ENCODE peak calls at places on chromosomes 16 and 17, in six cellular contexts. E is heart right ventricle, R is esophagus squamous epithelium, A is RWPE2, U is fibroblast of lung, J is GM12878. N is an unnamed sample. For H3K4me1, the result is how much of the 10 kb centered on the place peaks cover.

GRCh38 chr17:77959926-77960521 is 1.5 kb downstream of the TNRC6C start:
- DNase-seq in E (no peak), R (no peak), A (no peak), U (peak), J (no peak), N (no peak)

GRCh38 chr17:80791758-80792284 is 199.8 kb upstream of the CHMP6 start:
- DNase-seq in E (no peak), R (no peak), A (peak), U (peak), J (no peak), N (peak)

GRCh38 chr17:47831934-47832327 is 461 bp downstream of the LRRC46 start:
- DNase-seq in E (no peak), R (no peak), A (no peak), U (no peak), J (no peak), N (no peak)

GRCh38 chr17:48547839-48548686 is 3.2 kb upstream of the HOXB2 start:
- DNase-seq in E (no peak), R (no peak), A (no peak), U (peak), J (no peak), N (no peak)

GRCh38 chr16:79768594-79768993 is 168.1 kb upstream of the MAF start:
- DNase-seq in E (no peak), R (no peak), A (no peak), U (no peak), J (no peak), N (peak)

GRCh38 chr17:72071330-72071729 is 49.5 kb upstream of the SOX9 start:
- DNase-seq in E (no peak), R (no peak), A (no peak), U (no peak), J (no peak), N (no peak)

GRCh38 chr17:67477687-67478086 is 100.6 kb downstream of the PITPNC1 start:
- DNase-seq in E (no peak), R (no peak), A (no peak), U (peak), J (no peak), N (no peak)

GRCh38 chr17:39195568-39196160 is 1.8 kb downstream of the CACNB1 start:
- DNase-seq in E (no peak), R (no peak), A (no peak), U (peak), J (no peak), N (no peak)

GRCh38 chr17:40878044-40878443 is 7.0 kb downstream of the KRT20 start:
- DNase-seq in E (no peak), R (no peak), A (no peak), U (no peak), J (no peak), N (no peak)

GRCh38 chr16:72092832-72093447 is 480 bp downstream of the TXNL4B start:
- DNase-seq in E (no peak), R (no peak), A (no peak), U (peak), J (no peak), N (peak)

GRCh38 chr16:287981-288920 is 5.3 kb downstream of the PDIA2 start:
- DNase-seq in E (no peak), R (no peak), A (no peak), U (no peak), J (no peak), N (no peak)

GRCh38 chr16:13098536-13098935 is 197.1 kb downstream of the SHISA9 start:
- DNase-seq in E (no peak), R (no peak), A (no peak), U (no peak), J (no peak), N (no peak)

GRCh38 chr17:48016112-48016511 is 21.5 kb downstream of the COPZ2 start:
- DNase-seq in E (no peak), R (no peak), A (no peak), U (peak), J (no peak), N (no peak)

GRCh38 chr16:31439519-31439918 is 3.1 kb downstream of the ZNF843 start:
- DNase-seq in E (no peak), R (no peak), A (no peak), U (no peak), J (no peak), N (no peak)

GRCh38 chr17:12522743-12523181 is 142.9 kb upstream of the MYOCD start:
- DNase-seq in E (no peak), R (no peak), A (peak), U (peak), J (no peak), N (no peak)

GRCh38 chr16:21223787-21224186 is 9.7 kb upstream of the ANKS4B start:
- DNase-seq in E (no peak), R (no peak), A (no peak), U (no peak), J (no peak), N (no peak)

GRCh38 chr17:17593222-17593620 is 1.7 kb upstream of the PEMT start:
- DNase-seq in E (no peak), R (no peak), A (no peak), U (no peak), J (no peak), N (no peak)

GRCh38 chr16:66099261-66099660 is 267.2 kb upstream of the CDH5 start:
- DNase-seq in E (no peak), R (no peak), A (no peak), U (no peak), J (no peak), N (no peak)

GRCh38 chr16:66093217-66093616 is 273.3 kb upstream of the CDH5 start:
- DNase-seq in E (no peak), R (no peak), A (no peak), U (peak), J (no peak), N (no peak)

GRCh38 chr16:66097746-66098145 is 268.7 kb upstream of the CDH5 start:
- DNase-seq in E (no peak), R (no peak), A (no peak), U (peak), J (no peak), N (no peak)

GRCh38 chr16:66091462-66091861 is 275.0 kb upstream of the CDH5 start:
- DNase-seq in E (no peak), R (no peak), A (no peak), U (no peak), J (no peak), N (no peak)

DNA sequence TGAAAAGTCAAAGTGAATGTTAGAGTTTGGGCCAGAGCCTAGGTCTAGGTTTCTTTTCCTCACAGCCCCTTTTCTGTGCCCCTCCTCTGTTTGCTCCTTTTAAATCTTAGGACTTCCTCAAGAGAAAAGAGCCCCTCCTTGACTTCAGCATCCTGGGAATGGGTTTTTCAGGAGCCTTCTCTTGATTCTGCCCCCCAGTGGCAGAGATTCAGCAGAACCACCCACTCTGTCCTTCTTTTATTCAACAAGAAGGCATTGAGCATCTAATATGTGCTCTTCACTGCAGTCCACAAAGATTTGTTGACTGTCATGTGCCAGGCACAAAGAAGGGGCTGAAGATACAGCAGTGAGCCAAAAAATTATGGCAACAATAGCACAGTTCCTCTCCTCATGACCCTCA is 270.8 kb upstream of the CDH5 start:
- DNase-seq in E (no peak), R (no peak), A (no peak), U (no peak), J (no peak), N (no peak)
- TF ChIP-seq CTCF in E (no peak), R (no peak), A (no peak), U (no peak), J (no peak), N (no peak)

GRCh38 chr17:33981713-33982601 is 273.1 kb upstream of the CCL2 start:
- DNase-seq in E (no peak), R (no peak), A (no peak), U (no peak), J (no peak), N (no peak)
- H3K4me1 ChIP-seq in E (under half), R (under half), A (under half), U (under half), J (under half), N (under half)

DNA sequence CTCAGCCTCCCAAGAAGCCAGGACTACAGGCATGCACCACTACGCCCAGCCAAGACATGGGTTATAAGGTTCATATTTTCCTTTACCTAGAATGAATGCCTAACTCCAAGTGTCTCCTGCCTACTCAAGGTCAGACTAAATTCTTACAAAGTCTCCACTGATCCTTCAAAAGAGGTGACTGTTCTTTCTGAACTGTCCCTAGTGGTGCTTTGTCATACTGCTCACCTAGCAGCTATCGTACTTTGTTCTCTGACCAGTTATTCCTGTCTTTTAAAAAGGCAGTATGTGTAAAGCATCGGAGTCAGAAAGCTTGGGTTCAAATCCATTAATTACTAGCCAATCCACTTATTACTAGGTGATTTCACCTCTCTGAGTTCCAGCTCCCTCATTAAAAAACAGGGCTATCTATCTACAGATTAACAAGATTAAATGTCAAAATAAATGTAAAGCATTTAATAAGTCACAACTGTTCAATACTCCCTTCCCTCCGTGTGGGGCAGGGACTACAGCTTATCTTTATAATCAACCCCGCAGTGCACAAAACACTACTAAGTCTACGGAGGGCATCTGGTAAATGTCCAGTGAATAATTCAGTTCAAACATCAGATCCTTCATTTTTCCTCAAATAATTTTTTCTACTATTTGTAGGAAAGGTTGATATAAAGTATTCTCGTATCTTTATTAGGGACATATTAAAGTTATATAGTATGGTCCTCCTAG is 20.0 kb upstream of the ITGA2B start:
- DNase-seq in E (no peak), R (no peak), A (no peak), U (no peak), J (no peak), N (no peak)
- TF ChIP-seq CTCF in E (no peak), R (no peak), A (no peak), U (no peak), J (no peak), N (no peak)

DNA sequence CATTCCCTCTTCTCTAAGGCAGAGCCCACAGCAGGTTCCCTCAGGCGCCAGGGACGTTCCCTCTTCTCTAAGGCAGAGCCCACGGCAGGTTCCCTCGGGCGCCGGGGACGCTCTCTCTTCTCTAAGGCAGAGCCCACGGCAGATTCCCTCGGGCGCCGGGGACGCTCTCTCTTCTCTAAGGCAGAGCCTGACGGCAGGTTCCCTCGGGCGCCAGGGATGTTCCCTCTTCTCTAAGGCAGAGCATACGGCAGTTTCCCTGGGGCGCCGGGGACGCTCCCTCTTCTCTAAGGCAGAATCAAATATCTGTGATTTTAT is 24.3 kb downstream of the ACSF3 start:
- DNase-seq in E (no peak), R (no peak), A (peak), U (no peak), J (no peak), N (no peak)
- H3K4me1 ChIP-seq in E (under half), R (under half), A (under half), U (under half), J (under half), N (under half)

GRCh38 chr17:27630607-27631408 is at the start of gene LGALS9:
- DNase-seq in E (peak), R (no peak), A (no peak), U (peak), J (peak), N (no peak)

GRCh38 chr17:27633312-27634025 is 2.5 kb downstream of the LGALS9 start:
- DNase-seq in E (no peak), R (no peak), A (no peak), U (no peak), J (no peak), N (peak)

GRCh38 chr17:27634026-27634335 is 3.0 kb downstream of the LGALS9 start:
- DNase-seq in E (no peak), R (no peak), A (no peak), U (no peak), J (no peak), N (no peak)

GRCh38 chr17:27631409-27631755 is 394 bp downstream of the LGALS9 start:
- DNase-seq in E (no peak), R (no peak), A (no peak), U (no peak), J (no peak), N (no peak)

DNA sequence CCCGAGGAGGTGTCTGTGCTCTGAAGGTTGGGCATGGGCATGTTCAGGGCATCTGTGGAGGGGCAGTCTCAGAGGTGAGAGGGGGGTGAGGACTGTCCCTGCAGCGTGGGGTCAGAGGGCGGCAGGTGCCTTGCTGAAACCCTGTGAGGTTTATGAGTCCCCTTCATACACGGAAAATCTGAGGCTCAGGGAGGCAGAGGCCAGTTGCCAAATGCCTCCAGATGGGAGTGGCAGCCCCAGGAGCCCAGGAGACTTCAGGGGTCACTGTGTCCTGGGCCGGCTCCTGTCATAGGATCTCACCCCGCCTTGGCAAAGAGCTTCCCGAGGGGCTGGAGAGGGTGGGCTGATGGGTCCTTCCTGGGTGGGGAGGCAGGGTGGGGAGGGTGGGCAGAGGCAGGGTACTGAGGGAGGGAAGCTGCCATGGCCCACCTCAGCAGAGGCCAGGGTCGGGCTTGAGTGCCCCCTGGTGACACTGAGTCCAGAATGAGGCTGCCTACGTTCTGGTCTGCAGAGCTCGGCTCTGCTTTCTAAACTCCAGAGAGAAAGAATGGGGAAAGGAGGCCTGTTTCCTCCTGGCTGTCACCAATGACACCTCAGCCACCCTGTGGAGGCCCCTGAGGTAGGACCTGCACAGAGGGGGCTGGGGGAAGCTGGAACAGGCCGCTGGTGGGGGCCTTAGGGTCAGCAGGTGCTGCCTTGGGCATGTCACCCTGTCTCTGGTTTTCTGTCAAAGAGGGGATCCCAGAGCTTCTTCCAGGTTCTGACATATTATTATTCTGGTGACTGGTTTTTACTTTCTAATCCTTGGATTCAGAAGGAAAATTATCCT is 1.1 kb downstream of the LGALS9 start:
- DNase-seq in E (no peak), R (no peak), A (no peak), U (no peak), J (no peak), N (no peak)
- TF ChIP-seq CTCF in E (no peak), R (no peak), A (no peak), U (no peak), J (peak), N (no peak)

GRCh38 chr17:69871318-69871717 is 203.7 kb upstream of the KCNJ16 start:
- DNase-seq in E (no peak), R (no peak), A (no peak), U (no peak), J (no peak), N (no peak)

GRCh38 chr17:69870751-69871199 is 204.2 kb upstream of the KCNJ16 start:
- DNase-seq in E (no peak), R (no peak), A (no peak), U (peak), J (no peak), N (no peak)

GRCh38 chr17:69870091-69870530 is 204.9 kb upstream of the KCNJ16 start:
- DNase-seq in E (no peak), R (no peak), A (peak), U (peak), J (no peak), N (no peak)

GRCh38 chr17:69872675-69873262 is 202.3 kb upstream of the KCNJ16 start:
- DNase-seq in E (no peak), R (no peak), A (no peak), U (no peak), J (no peak), N (no peak)

DNA sequence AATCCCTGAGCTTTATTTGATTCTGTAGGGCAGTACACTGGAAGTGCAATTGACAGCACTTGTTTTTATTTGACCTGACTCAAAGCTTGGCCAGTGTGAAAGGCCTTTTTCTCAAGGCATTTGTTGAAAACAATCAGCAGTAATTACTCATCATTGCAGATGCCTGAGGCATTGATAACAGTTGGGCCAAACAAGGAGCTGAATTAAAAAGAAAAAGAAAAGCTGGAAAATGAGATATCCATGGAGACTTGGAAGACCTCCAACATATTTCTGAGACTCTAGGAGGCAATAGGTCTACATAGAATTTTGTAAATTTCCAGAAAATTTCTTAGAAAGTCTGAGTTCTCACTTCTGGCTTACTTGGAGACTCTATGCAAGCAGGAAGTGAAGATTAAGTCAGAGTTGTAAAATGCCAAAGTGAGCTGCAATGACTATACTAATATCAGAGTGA is 200.8 kb upstream of the KCNJ16 start:
- DNase-seq in E (no peak), R (no peak), A (no peak), U (peak), J (no peak), N (no peak)
- H3K4me1 ChIP-seq in E (under half), R (under half), A (under half), U (under half), J (under half), N (under half)

DNA sequence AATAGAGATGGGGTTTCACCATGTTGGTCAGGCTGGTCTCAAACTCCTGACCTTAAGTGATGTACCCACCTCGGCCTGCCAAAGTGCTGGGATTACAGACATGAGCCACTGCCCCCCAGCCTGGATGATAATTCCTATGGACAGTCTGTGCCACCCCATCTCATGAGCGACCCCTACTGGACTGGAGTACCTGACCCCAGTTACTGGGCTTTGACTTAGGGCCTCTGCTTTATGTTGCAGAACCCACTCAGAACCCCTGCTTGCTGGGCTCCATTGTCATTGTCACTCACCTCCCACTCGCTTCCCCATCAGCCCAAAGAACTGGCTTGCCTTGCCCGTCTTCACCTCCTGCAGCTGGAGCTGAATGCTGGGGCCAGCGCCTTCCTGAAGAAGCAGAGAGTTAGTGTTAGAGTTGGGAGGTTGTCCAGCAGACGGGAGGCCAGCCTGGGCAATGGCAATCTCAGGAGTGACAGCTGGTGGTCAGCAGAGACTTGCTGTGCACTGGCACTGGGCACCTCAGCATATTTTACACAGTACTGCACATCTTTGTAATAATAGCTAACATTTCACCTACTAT is 4.0 kb downstream of the TAC4 start:
- DNase-seq in E (no peak), R (no peak), A (no peak), U (no peak), J (no peak), N (no peak)
- TF ChIP-seq CTCF in E (no peak), R (no peak), A (peak), U (peak), J (peak), N (no peak)

GRCh38 chr17:65542595-65542994 is 18.9 kb downstream of the AXIN2 start:
- DNase-seq in E (no peak), R (no peak), A (no peak), U (no peak), J (no peak), N (no peak)
- H3K4me1 ChIP-seq in E (under half), R (under half), A (under half), U (under half), J (under half), N (under half)

N was measured in testis.